ENCODE peak calls at places on chromosome 1, in four cellular contexts. Z is A549, L is NCI-H226, K is spleen. N is an unnamed sample.

GRCh38 chr1:28860332-28861073 is 48.5 kb downstream of the OPRD1 start:
- DNase-seq in Z (peak; percentile 30), L (peak; percentile 57), K (no peak), N (peak; percentile 88)

GRCh38 chr1:85118751-85119150 is 70.5 kb upstream of the MCOLN3 start:
- DNase-seq in Z (no peak), L (peak; percentile 39), K (no peak), N (no peak)

GRCh38 chr1:45877264-45877663 is 73.9 kb downstream of the MAST2 start:
- DNase-seq in Z (no peak), L (no peak), K (no peak), N (no peak)

GRCh38 chr1:3521426-3521825 is 67.0 kb downstream of the ARHGEF16 start:
- DNase-seq in Z (no peak), L (no peak), K (no peak), N (no peak)

GRCh38 chr1:26472901-26473845 is 933 bp downstream of the HMGN2 start:
- DNase-seq in Z (peak; percentile 72), L (peak; percentile 84), K (peak; percentile 99), N (peak; percentile 98)

GRCh38 chr1:82934069-82934468 is 1064.9 kb downstream of the TTLL7 start:
- DNase-seq in Z (no peak), L (no peak), K (no peak), N (peak; percentile 56)

GRCh38 chr1:226677121-226678020 is 61.7 kb downstream of the ITPKB start:
- DNase-seq in Z (peak; percentile 29), L (peak; percentile 47), K (peak; percentile 92), N (peak; percentile 76)

GRCh38 chr1:52867060-52867845 is 24.7 kb downstream of the ZYG11A start:
- DNase-seq in Z (no peak), L (no peak), K (no peak), N (peak; percentile 43)

GRCh38 chr1:25743164-25744139 is 56.5 kb upstream of the SELENON start:
- DNase-seq in Z (no peak), L (no peak), K (peak; percentile 83), N (no peak)

GRCh38 chr1:91731815-91732214 is 154.1 kb downstream of the TGFBR3 start:
- DNase-seq in Z (no peak), L (peak; percentile 80), K (no peak), N (no peak)

N was measured in DMS53.